ENCODE peak calls at places on chromosomes 3 and 15, in five cellular contexts. F is fibroblast of the aortic adventitia, S is brain microvascular endothelial cell, V is cardiac fibroblast, Z is psoas muscle. Y is an unnamed sample.

GRCh38 chr3:110314512-110315114 is 757.0 kb upstream of the NECTIN3 start:
- DNase-seq in F (peak), S (peak), V (peak), Z (no peak), Y (peak)

GRCh38 chr3:70064194-70064787 is 64.8 kb downstream of the SAMMSON start:
- DNase-seq in F (peak), S (peak), V (peak), Z (no peak), Y (peak)

GRCh38 chr15:91520848-91521247 is 332.7 kb upstream of the SLCO3A1 start:
- DNase-seq in F (no peak), S (no peak), V (peak), Z (no peak), Y (no peak)

GRCh38 chr3:4826237-4827100 is 152.8 kb upstream of the BHLHE40 start:
- DNase-seq in F (peak), S (no peak), V (peak), Z (peak), Y (peak)

GRCh38 chr15:84638103-84638502 is 16.0 kb downstream of the WDR73 start:
- DNase-seq in F (peak), S (no peak), V (peak), Z (no peak), Y (peak)

GRCh38 chr15:88652456-88653199 is 13.8 kb downstream of the ISG20 start:
- DNase-seq in F (no peak), S (no peak), V (no peak), Z (no peak), Y (no peak)

GRCh38 chr15:96160269-96160668 is 170.2 kb upstream of the NR2F2 start:
- DNase-seq in F (peak), S (peak), V (peak), Z (no peak), Y (no peak)

GRCh38 chr3:18870074-18870640 is 278.2 kb upstream of the KCNH8 start:
- DNase-seq in F (no peak), S (no peak), V (no peak), Z (no peak), Y (no peak)

GRCh38 chr3:133213942-133214341 is 175.8 kb downstream of the TMEM108 start:
- DNase-seq in F (no peak), S (no peak), V (no peak), Z (no peak), Y (no peak)

GRCh38 chr15:36501063-36501678 is 78.3 kb upstream of the CDIN1 start:
- DNase-seq in F (peak), S (peak), V (peak), Z (no peak), Y (peak)

GRCh38 chr3:89113887-89114840 is 6.7 kb downstream of the EPHA3 start:
- DNase-seq in F (peak), S (peak), V (peak), Z (peak), Y (peak)

GRCh38 chr15:63994073-63994600 is 52.1 kb downstream of the DAPK2 start:
- DNase-seq in F (no peak), S (no peak), V (peak), Z (no peak), Y (no peak)

GRCh38 chr3:108301695-108302404 is 5.5 kb downstream of the HHLA2 start:
- DNase-seq in F (peak), S (no peak), V (peak), Z (no peak), Y (no peak)

GRCh38 chr3:57974796-57975388 is 33.3 kb upstream of the FLNB start:
- DNase-seq in F (peak), S (peak), V (peak), Z (no peak), Y (peak)

GRCh38 chr15:101773496-101774100 is 29.7 kb upstream of the OR4F6 start:
- DNase-seq in F (no peak), S (no peak), V (no peak), Z (no peak), Y (no peak)

GRCh38 chr3:54519493-54519892 is 397.1 kb downstream of the CACNA2D3 start:
- DNase-seq in F (no peak), S (no peak), V (no peak), Z (no peak), Y (no peak)

GRCh38 chr3:126130981-126131750 is 47.2 kb upstream of the SLC41A3 start:
- DNase-seq in F (no peak), S (no peak), V (no peak), Z (peak), Y (no peak)

GRCh38 chr3:147410518-147411234 is 1.5 kb downstream of the ZIC1 start:
- DNase-seq in F (peak), S (peak), V (no peak), Z (peak), Y (peak)

GRCh38 chr3:147409143-147410121 is at the start of gene ZIC1:
- DNase-seq in F (no peak), S (peak), V (no peak), Z (peak), Y (peak)

GRCh38 chr3:147411777-147412176 is 2.6 kb downstream of the ZIC1 start:
- DNase-seq in F (no peak), S (no peak), V (no peak), Z (no peak), Y (no peak)

GRCh38 chr3:147411235-147411607 is 2.1 kb downstream of the ZIC1 start:
- DNase-seq in F (peak), S (no peak), V (no peak), Z (no peak), Y (peak)

DNA sequence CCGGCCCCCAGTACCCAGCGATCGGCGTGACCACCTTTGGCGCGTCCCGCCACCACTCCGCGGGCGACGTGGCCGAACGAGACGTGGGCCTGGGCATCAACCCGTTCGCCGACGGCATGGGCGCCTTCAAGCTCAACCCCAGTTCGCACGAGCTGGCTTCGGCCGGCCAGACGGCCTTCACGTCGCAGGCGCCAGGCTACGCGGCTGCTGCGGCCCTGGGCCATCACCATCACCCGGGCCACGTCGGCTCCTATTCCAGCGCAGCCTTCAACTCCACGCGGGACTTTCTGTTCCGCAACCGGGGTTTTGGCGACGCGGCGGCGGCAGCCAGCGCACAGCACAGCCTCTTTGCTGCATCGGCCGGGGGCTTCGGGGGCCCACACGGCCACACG is 957 bp downstream of the ZIC1 start:
- DNase-seq in F (no peak), S (no peak), V (no peak), Z (no peak), Y (no peak)
- H3K4me3 ChIP-seq in F (peak), S (peak), V (no peak), Z (peak), Y (peak)

DNA sequence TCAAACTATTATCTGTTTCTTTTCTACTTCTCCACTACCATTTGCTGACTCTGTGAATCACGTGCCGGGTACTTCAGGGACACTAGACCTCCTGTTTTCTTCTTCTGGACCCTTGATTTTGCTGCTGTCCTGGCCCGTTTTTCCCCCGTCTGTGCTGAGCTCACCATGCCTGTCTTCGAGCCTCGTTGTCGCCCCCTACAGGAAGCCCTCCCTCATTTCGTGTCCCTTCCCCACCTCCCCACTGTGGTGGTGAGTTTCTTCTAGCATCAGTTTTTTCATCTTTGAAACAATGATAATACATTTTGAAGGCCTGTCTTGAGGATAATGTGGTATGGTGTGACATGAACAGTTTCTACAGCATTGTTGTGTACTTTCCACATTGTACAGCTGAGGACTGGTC is 12.8 kb downstream of the GABRG3 start:
- DNase-seq in F (no peak), S (no peak), V (no peak), Z (no peak), Y (no peak)
- TF ChIP-seq CTCF in F (no peak), S (peak), V (no peak), Z (no peak), Y (no peak)

DNA sequence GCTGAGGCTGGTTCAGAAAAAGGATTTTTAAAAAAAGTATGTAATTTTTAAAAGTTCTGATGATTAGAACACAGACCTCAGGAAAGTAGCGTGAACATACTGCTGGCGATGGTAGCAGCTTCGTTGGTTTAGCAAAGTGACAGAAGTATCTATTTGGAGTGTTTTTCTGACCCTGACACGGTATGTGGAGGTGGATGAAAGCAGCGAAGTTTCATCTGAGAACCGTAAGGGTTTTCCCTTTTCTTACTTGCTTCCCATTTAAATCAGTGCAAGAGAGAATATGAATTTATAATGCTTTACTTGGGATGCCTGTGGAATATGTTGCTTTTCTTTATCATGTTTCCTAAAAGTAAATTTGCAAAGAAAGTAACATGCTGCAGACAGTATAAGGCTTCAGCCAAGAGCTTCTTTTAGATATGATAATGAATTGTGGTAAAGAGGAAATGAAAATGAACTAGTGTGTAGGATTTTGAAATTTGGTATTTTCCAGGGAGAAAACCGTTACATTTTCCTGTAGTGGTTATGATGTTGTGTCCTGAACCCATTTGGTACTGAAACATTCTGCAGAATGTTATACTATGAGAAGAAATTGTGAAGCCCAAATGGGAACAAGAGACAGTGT is 3.9 kb downstream of the CHST2 start:
- DNase-seq in F (no peak), S (no peak), V (no peak), Z (no peak), Y (no peak)
- H3K4me3 ChIP-seq in F (no peak), S (peak), V (peak), Z (no peak), Y (no peak)

DNA sequence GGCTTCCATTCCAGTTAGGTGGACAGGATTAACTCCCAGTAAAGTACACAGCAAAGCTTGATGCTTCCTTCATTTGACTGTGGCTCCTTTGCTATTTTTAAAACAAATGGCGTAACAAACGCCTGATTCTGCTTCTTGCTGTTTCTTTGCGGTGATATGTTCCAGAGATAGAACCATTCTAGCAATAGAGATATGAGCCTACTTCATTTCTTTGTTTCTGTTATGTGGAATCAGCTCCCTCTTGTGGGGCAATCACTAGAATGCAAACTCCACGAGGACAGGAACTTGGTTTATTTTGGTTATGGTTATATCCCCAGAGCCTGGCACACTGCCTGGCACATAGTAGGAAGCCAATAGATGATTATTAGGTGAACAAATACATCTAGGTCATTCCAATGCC is 122.6 kb upstream of the SLC6A11 start:
- DNase-seq in F (peak), S (no peak), V (peak), Z (no peak), Y (no peak)
- TF ChIP-seq CTCF in F (peak), S (peak), V (peak), Z (peak), Y (no peak)

GRCh38 chr3:97010881-97011657 is 196.7 kb downstream of the EPHA6 start:
- DNase-seq in F (no peak), S (no peak), V (no peak), Z (no peak), Y (no peak)

GRCh38 chr3:97009427-97010019 is 195.1 kb downstream of the EPHA6 start:
- DNase-seq in F (no peak), S (no peak), V (no peak), Z (no peak), Y (no peak)
- H3K4me3 ChIP-seq in F (no peak), S (no peak), V (no peak), Z (no peak), Y (no peak)